ENCODE peak calls at places on chromosomes 6 and 20, in ten cellular contexts. One of them, this sample, is unnamed. For H3K4me1, the result is how much of the 10 kb centered on the place peaks cover.

GRCh38 chr6:11404845-11405244 is 132.7 kb upstream of the TMEM170B start:
- DNase-seq in testis: no peak
- DNase-seq in endothelial cell of umbilical vein: no peak
- DNase-seq in tibial nerve: no peak
- DNase-seq in esophagus muscularis mucosa: peak
- DNase-seq in IMR-90: no peak
- DNase-seq in body of pancreas: no peak
- DNase-seq in suprapubic skin: no peak
- DNase-seq in spleen: no peak
- DNase-seq in ovary: no peak
- DNase-seq in this sample: no peak

GRCh38 chr20:38221041-38221589 is 39.4 kb downstream of the KIAA1755 start:
- DNase-seq in testis: peak
- DNase-seq in body of pancreas: peak
- DNase-seq in esophagus muscularis mucosa: no peak
- DNase-seq in IMR-90: peak
- DNase-seq in suprapubic skin: no peak
- DNase-seq in ovary: peak
- DNase-seq in spleen: peak
- DNase-seq in tibial nerve: peak
- DNase-seq in endothelial cell of umbilical vein: peak
- DNase-seq in this sample: peak

GRCh38 chr20:1500496-1500895 is 9.3 kb upstream of the SIRPB2 start:
- DNase-seq in tibial nerve: no peak
- DNase-seq in spleen: no peak
- DNase-seq in endothelial cell of umbilical vein: no peak
- DNase-seq in IMR-90: no peak
- DNase-seq in testis: no peak
- DNase-seq in esophagus muscularis mucosa: no peak
- DNase-seq in ovary: no peak
- DNase-seq in suprapubic skin: no peak
- DNase-seq in body of pancreas: no peak
- DNase-seq in this sample: no peak

GRCh38 chr20:44979090-44979621 is 12.8 kb downstream of the STK4 start:
- DNase-seq in esophagus muscularis mucosa: no peak
- DNase-seq in body of pancreas: no peak
- DNase-seq in endothelial cell of umbilical vein: no peak
- DNase-seq in ovary: no peak
- DNase-seq in testis: no peak
- DNase-seq in spleen: no peak
- DNase-seq in tibial nerve: peak
- DNase-seq in suprapubic skin: no peak
- DNase-seq in IMR-90: peak
- DNase-seq in this sample: peak

GRCh38 chr6:168145747-168146596 is 67.0 kb upstream of the FRMD1 start:
- DNase-seq in suprapubic skin: peak
- DNase-seq in ovary: no peak
- DNase-seq in body of pancreas: no peak
- DNase-seq in tibial nerve: no peak
- DNase-seq in spleen: no peak
- DNase-seq in esophagus muscularis mucosa: peak
- DNase-seq in endothelial cell of umbilical vein: no peak
- DNase-seq in testis: no peak
- DNase-seq in IMR-90: no peak
- DNase-seq in this sample: no peak

GRCh38 chr6:135146160-135146920 is 34.8 kb upstream of the MYB start:
- DNase-seq in suprapubic skin: no peak
- DNase-seq in ovary: no peak
- DNase-seq in tibial nerve: no peak
- DNase-seq in spleen: no peak
- DNase-seq in IMR-90: peak
- DNase-seq in testis: no peak
- DNase-seq in body of pancreas: no peak
- DNase-seq in endothelial cell of umbilical vein: no peak
- DNase-seq in esophagus muscularis mucosa: no peak
- DNase-seq in this sample: no peak

GRCh38 chr6:1759877-1760276 is 150.2 kb downstream of the FOXC1 start:
- DNase-seq in body of pancreas: no peak
- DNase-seq in spleen: no peak
- DNase-seq in endothelial cell of umbilical vein: no peak
- DNase-seq in testis: no peak
- DNase-seq in ovary: no peak
- DNase-seq in suprapubic skin: no peak
- DNase-seq in esophagus muscularis mucosa: no peak
- DNase-seq in tibial nerve: no peak
- DNase-seq in IMR-90: no peak
- DNase-seq in this sample: no peak

GRCh38 chr6:47188588-47189021 is 121.1 kb downstream of the TNFRSF21 start:
- DNase-seq in esophagus muscularis mucosa: no peak
- DNase-seq in endothelial cell of umbilical vein: peak
- DNase-seq in tibial nerve: no peak
- DNase-seq in suprapubic skin: no peak
- DNase-seq in testis: no peak
- DNase-seq in body of pancreas: peak
- DNase-seq in spleen: no peak
- DNase-seq in IMR-90: peak
- DNase-seq in ovary: no peak
- DNase-seq in this sample: peak

DNA sequence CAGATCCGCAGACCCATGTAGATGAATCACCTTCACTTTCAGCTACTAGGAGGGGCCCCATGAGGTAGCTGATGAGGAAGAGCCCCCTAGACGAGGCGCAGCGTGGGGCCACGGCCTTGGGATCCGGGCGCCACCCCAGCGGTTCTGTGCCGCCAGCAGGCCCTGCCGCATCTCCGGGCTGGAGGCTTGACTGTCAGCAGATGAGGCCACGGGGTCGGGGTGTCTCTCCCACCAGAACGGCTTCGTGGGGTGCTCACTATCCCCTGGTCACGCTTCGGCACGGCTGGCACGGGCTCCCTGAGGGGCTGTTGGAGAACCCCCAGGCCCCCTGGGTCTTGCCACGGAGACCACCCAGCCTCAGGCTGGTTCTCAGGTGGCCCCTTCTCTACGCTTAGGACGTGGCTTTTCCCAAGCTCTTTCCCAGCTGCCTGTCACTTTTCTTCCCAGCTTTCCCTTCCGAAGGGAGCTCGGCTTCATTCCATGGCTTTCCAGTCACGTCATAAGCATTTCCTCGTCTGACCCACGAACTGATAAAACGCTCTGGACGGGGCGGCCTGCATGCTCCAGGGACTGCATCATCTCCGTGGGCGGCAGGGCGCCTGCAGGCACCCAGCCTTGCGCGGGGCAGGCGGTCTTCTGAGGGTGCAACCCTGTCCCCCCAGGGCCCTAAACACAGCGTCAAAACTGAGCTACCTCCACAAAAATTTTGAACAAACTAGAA is 85.9 kb downstream of the THBS2 start:
- DNase-seq in ovary: peak
- DNase-seq in endothelial cell of umbilical vein: peak
- DNase-seq in esophagus muscularis mucosa: no peak
- DNase-seq in suprapubic skin: no peak
- DNase-seq in IMR-90: peak
- DNase-seq in body of pancreas: peak
- DNase-seq in testis: no peak
- DNase-seq in tibial nerve: no peak
- DNase-seq in spleen: no peak
- DNase-seq in this sample: no peak
- TF ChIP-seq POLR2A in ovary: no peak
- TF ChIP-seq POLR2A in endothelial cell of umbilical vein: no peak
- TF ChIP-seq POLR2A in esophagus muscularis mucosa: no peak
- TF ChIP-seq POLR2A in suprapubic skin: no peak
- TF ChIP-seq POLR2A in IMR-90: no peak
- TF ChIP-seq POLR2A in body of pancreas: no peak
- TF ChIP-seq POLR2A in testis: no peak
- TF ChIP-seq POLR2A in tibial nerve: no peak
- TF ChIP-seq POLR2A in spleen: no peak
- TF ChIP-seq POLR2A in this sample: no peak

GRCh38 chr20:50401587-50402343 is 108.4 kb upstream of the PTPN1 start:
- DNase-seq in IMR-90: no peak
- DNase-seq in esophagus muscularis mucosa: no peak
- DNase-seq in suprapubic skin: no peak
- DNase-seq in spleen: no peak
- DNase-seq in endothelial cell of umbilical vein: no peak
- DNase-seq in body of pancreas: peak
- DNase-seq in ovary: no peak
- DNase-seq in testis: no peak
- DNase-seq in tibial nerve: no peak
- DNase-seq in this sample: no peak

GRCh38 chr20:50405235-50405914 is 104.8 kb upstream of the PTPN1 start:
- DNase-seq in endothelial cell of umbilical vein: no peak
- DNase-seq in esophagus muscularis mucosa: no peak
- DNase-seq in testis: peak
- DNase-seq in ovary: no peak
- DNase-seq in body of pancreas: no peak
- DNase-seq in tibial nerve: no peak
- DNase-seq in spleen: no peak
- DNase-seq in suprapubic skin: no peak
- DNase-seq in IMR-90: no peak
- DNase-seq in this sample: no peak

GRCh38 chr20:50405915-50406609 is 104.1 kb upstream of the PTPN1 start:
- DNase-seq in suprapubic skin: no peak
- DNase-seq in endothelial cell of umbilical vein: no peak
- DNase-seq in esophagus muscularis mucosa: no peak
- DNase-seq in IMR-90: no peak
- DNase-seq in spleen: no peak
- DNase-seq in tibial nerve: no peak
- DNase-seq in body of pancreas: no peak
- DNase-seq in ovary: no peak
- DNase-seq in testis: no peak
- DNase-seq in this sample: no peak

GRCh38 chr20:50404419-50405234 is 105.6 kb upstream of the PTPN1 start:
- DNase-seq in testis: no peak
- DNase-seq in tibial nerve: no peak
- DNase-seq in spleen: no peak
- DNase-seq in suprapubic skin: no peak
- DNase-seq in body of pancreas: no peak
- DNase-seq in esophagus muscularis mucosa: no peak
- DNase-seq in endothelial cell of umbilical vein: no peak
- DNase-seq in ovary: no peak
- DNase-seq in IMR-90: no peak
- DNase-seq in this sample: no peak

DNA sequence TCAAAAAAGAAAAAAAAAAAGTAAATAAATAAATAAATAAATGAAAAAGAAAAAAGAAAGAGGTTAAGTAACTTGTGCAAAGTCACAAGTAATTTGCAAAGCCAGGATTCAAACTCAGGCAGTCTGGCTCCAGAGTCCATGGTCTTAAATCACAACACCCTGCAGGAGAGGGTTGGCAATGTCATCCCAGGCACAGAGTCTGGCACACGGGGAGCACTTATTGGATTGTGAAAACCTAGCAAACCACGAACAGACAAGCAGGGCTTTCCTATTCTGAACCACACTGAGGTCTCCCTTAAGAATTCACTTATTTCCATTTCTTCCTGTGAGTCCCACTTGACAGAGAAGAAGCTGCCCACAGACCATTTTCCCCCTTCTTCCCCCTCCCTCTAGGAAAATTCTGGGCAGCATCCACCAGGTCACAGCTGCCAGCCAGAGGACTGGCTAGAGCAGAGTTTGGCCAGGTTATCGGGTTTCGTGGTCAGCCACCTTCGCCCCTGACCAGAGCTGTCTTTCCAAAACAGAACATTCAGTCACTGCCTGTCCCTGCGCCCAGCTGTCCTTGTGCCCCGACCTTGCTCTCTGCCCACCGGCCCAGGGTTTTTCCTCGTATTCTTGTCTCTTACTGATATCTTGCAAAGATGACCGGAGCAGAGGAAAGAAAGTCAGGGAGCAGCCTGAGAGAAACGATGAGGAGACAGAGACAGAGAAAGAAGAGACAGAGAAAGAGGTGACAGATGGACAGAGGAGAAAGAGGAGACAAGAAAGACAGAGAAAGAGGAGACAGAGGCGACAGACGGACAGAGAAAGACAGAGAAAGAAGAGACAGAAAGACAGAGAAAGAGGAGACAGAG is 106.4 kb upstream of the PTPN1 start:
- DNase-seq in suprapubic skin: no peak
- DNase-seq in body of pancreas: no peak
- DNase-seq in testis: no peak
- DNase-seq in tibial nerve: no peak
- DNase-seq in ovary: no peak
- DNase-seq in spleen: no peak
- DNase-seq in esophagus muscularis mucosa: no peak
- DNase-seq in IMR-90: no peak
- DNase-seq in endothelial cell of umbilical vein: no peak
- DNase-seq in this sample: no peak
- H3K27ac ChIP-seq in suprapubic skin: no peak
- H3K27ac ChIP-seq in body of pancreas: no peak
- H3K27ac ChIP-seq in testis: peak
- H3K27ac ChIP-seq in tibial nerve: no peak
- H3K27ac ChIP-seq in ovary: no peak
- H3K27ac ChIP-seq in spleen: no peak
- H3K27ac ChIP-seq in esophagus muscularis mucosa: peak
- H3K27ac ChIP-seq in IMR-90: no peak
- H3K27ac ChIP-seq in endothelial cell of umbilical vein: no peak
- H3K27ac ChIP-seq in this sample: no peak

GRCh38 chr20:24985802-24986201 is 6.7 kb downstream of the APMAP start:
- DNase-seq in tibial nerve: no peak
- DNase-seq in testis: no peak
- DNase-seq in spleen: peak
- DNase-seq in endothelial cell of umbilical vein: no peak
- DNase-seq in IMR-90: no peak
- DNase-seq in esophagus muscularis mucosa: no peak
- DNase-seq in suprapubic skin: no peak
- DNase-seq in body of pancreas: no peak
- DNase-seq in ovary: no peak
- DNase-seq in this sample: no peak

GRCh38 chr20:24987244-24987643 is 5.3 kb downstream of the APMAP start:
- DNase-seq in testis: no peak
- DNase-seq in tibial nerve: no peak
- DNase-seq in IMR-90: peak
- DNase-seq in body of pancreas: no peak
- DNase-seq in spleen: no peak
- DNase-seq in suprapubic skin: no peak
- DNase-seq in endothelial cell of umbilical vein: no peak
- DNase-seq in ovary: no peak
- DNase-seq in esophagus muscularis mucosa: no peak
- DNase-seq in this sample: no peak

GRCh38 chr20:24983896-24984295 is 8.7 kb downstream of the APMAP start:
- DNase-seq in ovary: no peak
- DNase-seq in suprapubic skin: no peak
- DNase-seq in esophagus muscularis mucosa: no peak
- DNase-seq in endothelial cell of umbilical vein: no peak
- DNase-seq in spleen: peak
- DNase-seq in testis: peak
- DNase-seq in body of pancreas: no peak
- DNase-seq in tibial nerve: no peak
- DNase-seq in IMR-90: no peak
- DNase-seq in this sample: no peak

GRCh38 chr20:24986436-24987015 is 6.0 kb downstream of the APMAP start:
- DNase-seq in IMR-90: no peak
- DNase-seq in endothelial cell of umbilical vein: no peak
- DNase-seq in tibial nerve: no peak
- DNase-seq in testis: no peak
- DNase-seq in body of pancreas: no peak
- DNase-seq in suprapubic skin: peak
- DNase-seq in esophagus muscularis mucosa: no peak
- DNase-seq in ovary: no peak
- DNase-seq in spleen: no peak
- DNase-seq in this sample: no peak

DNA sequence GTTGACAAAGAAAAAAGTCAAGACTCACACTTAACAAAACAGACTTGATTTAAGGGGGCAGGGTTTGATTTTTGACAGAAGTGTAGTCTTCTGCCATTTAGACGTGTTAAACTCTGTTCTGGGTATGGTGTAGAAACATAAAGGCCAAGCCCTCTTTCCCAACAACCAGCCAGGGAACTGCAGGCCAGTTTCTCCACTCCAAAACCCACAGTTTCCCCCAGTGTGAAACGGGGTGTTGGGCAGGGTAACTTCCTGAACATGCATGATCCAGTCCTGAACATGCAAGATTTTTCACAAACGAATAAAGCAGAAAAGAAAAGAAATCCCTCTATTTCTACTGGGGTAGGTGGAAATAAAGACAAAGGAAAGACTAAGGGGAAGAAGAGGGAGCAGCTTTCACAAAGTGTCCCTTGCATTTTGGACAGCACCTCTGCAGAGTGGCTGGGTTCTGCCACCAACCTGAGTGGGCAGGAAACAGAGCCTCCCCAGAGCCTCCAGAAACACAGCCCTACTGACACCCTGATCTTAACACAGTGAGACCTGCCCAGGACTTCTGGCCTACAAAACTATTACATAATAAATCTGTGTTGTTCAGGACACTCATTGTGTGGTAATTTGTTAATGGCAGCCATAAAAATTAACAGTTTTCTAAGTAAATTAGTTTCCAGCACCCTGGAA is 7.4 kb downstream of the APMAP start:
- DNase-seq in suprapubic skin: peak
- DNase-seq in spleen: peak
- DNase-seq in testis: no peak
- DNase-seq in tibial nerve: no peak
- DNase-seq in endothelial cell of umbilical vein: no peak
- DNase-seq in IMR-90: no peak
- DNase-seq in esophagus muscularis mucosa: no peak
- DNase-seq in ovary: no peak
- DNase-seq in body of pancreas: no peak
- DNase-seq in this sample: no peak
- H3K4me1 ChIP-seq in suprapubic skin: under half
- H3K4me1 ChIP-seq in spleen: half or more
- H3K4me1 ChIP-seq in testis: under half
- H3K4me1 ChIP-seq in tibial nerve: under half
- H3K4me1 ChIP-seq in endothelial cell of umbilical vein: under half
- H3K4me1 ChIP-seq in IMR-90: under half
- H3K4me1 ChIP-seq in esophagus muscularis mucosa: under half
- H3K4me1 ChIP-seq in ovary: under half
- H3K4me1 ChIP-seq in body of pancreas: under half
- H3K4me1 ChIP-seq in this sample: under half

GRCh38 chr20:48359692-48360337 is 468.0 kb downstream of the PREX1 start:
- DNase-seq in testis: no peak
- DNase-seq in endothelial cell of umbilical vein: no peak
- DNase-seq in spleen: peak
- DNase-seq in body of pancreas: no peak
- DNase-seq in suprapubic skin: no peak
- DNase-seq in IMR-90: no peak
- DNase-seq in ovary: no peak
- DNase-seq in tibial nerve: no peak
- DNase-seq in esophagus muscularis mucosa: no peak
- DNase-seq in this sample: no peak
- TF ChIP-seq POLR2A in testis: no peak
- TF ChIP-seq POLR2A in endothelial cell of umbilical vein: no peak
- TF ChIP-seq POLR2A in spleen: no peak
- TF ChIP-seq POLR2A in body of pancreas: no peak
- TF ChIP-seq POLR2A in suprapubic skin: no peak
- TF ChIP-seq POLR2A in IMR-90: no peak
- TF ChIP-seq POLR2A in ovary: no peak
- TF ChIP-seq POLR2A in tibial nerve: no peak
- TF ChIP-seq POLR2A in esophagus muscularis mucosa: no peak
- TF ChIP-seq POLR2A in this sample: no peak

This sample was measured in Peyer's patch.